ENCODE peak calls at places on chromosomes 6 and 20, in ten cellular contexts. A is KBM-7; P is fibroblast of mammary gland; Q is HepG2; N is tibial artery; W is A673; K is coronary artery; X is HTR-8/SVneo; I is stimulated activated CD4-positive, alpha-beta T cell treated with anti-CD3 and anti-CD28 coated beads, Interleukin-15, amount 100 ng/mL, for 1 hour; F is T-helper 2 cell. V is an unnamed sample.

GRCh38 chr6:63644668-63645326 is 9.2 kb downstream of the PHF3 start:
- DNase-seq in A (no peak), P (peak; percentile 55), Q (no peak), N (no peak), W (peak; percentile 22), K (no peak), X (no peak), I (no peak), F (no peak), V (no peak)

GRCh38 chr6:151808331-151809241 is 1.1 kb downstream of the ESR1 start:
- DNase-seq in A (no peak), P (no peak), Q (no peak), N (peak; percentile 74), W (no peak), K (no peak), X (no peak), I (no peak), F (no peak), V (no peak)

GRCh38 chr6:122154912-122155516 is 244.4 kb upstream of the HSF2 start:
- DNase-seq in A (no peak), P (peak; percentile 8), Q (no peak), N (no peak), W (no peak), K (no peak), X (no peak), I (no peak), F (no peak), V (no peak)

GRCh38 chr6:149169761-149170359 is 147.7 kb upstream of the TAB2 start:
- DNase-seq in A (no peak), P (no peak), Q (no peak), N (no peak), W (no peak), K (no peak), X (peak; percentile 13), I (no peak), F (no peak), V (no peak)

GRCh38 chr20:23881371-23881770 is 1.8 kb upstream of the CST5 start:
- DNase-seq in A (no peak), P (no peak), Q (no peak), N (no peak), W (no peak), K (no peak), X (no peak), I (no peak), F (no peak), V (no peak)

GRCh38 chr20:47110819-47111218 is 216.2 kb downstream of the EYA2 start:
- DNase-seq in A (no peak), P (no peak), Q (no peak), N (no peak), W (no peak), K (no peak), X (no peak), I (no peak), F (no peak), V (no peak)

GRCh38 chr6:47633141-47633540 is 65.2 kb upstream of the ADGRF4 start:
- DNase-seq in A (no peak), P (peak; percentile 27), Q (no peak), N (no peak), W (peak; percentile 53), K (no peak), X (peak; percentile 36), I (no peak), F (no peak), V (no peak)

GRCh38 chr6:101386982-101387381 is 6.5 kb upstream of the GRIK2 start:
- DNase-seq in A (no peak), P (no peak), Q (peak; percentile 4), N (no peak), W (peak; percentile 40), K (no peak), X (no peak), I (no peak), F (no peak), V (no peak)

GRCh38 chr6:3471286-3471685 is 14.4 kb upstream of the SLC22A23 start:
- DNase-seq in A (no peak), P (no peak), Q (no peak), N (no peak), W (no peak), K (no peak), X (no peak), I (no peak), F (no peak), V (no peak)